ENCODE peak calls at places on chromosomes 11 and 22, in five cellular contexts. One of them, this sample, is unnamed.

GRCh38 chr11:22787055-22787454 is 42.5 kb downstream of the SVIP start:
- DNase-seq in mesendoderm: no peak
- DNase-seq in DND-41: no peak
- DNase-seq in adrenal gland: no peak
- DNase-seq in stomach: no peak
- DNase-seq in this sample: no peak

GRCh38 chr11:44532809-44533208 is 32.7 kb upstream of the CD82 start:
- DNase-seq in stomach: no peak
- DNase-seq in DND-41: no peak
- DNase-seq in adrenal gland: no peak
- DNase-seq in mesendoderm: no peak
- DNase-seq in this sample: no peak

GRCh38 chr11:122661182-122661945 is 5.8 kb downstream of the UBASH3B start:
- DNase-seq in DND-41: no peak
- DNase-seq in adrenal gland: no peak
- DNase-seq in mesendoderm: peak
- DNase-seq in stomach: no peak
- DNase-seq in this sample: no peak

GRCh38 chr22:23243006-23243573 is 62.8 kb downstream of the BCR start:
- DNase-seq in DND-41: peak
- DNase-seq in adrenal gland: no peak
- DNase-seq in stomach: no peak
- DNase-seq in mesendoderm: peak
- DNase-seq in this sample: peak

GRCh38 chr22:37643225-37643847 is 3.9 kb downstream of the SH3BP1 start:
- DNase-seq in adrenal gland: peak
- DNase-seq in DND-41: peak
- DNase-seq in stomach: peak
- DNase-seq in mesendoderm: peak
- DNase-seq in this sample: peak

GRCh38 chr11:123856444-123856843 is 29.0 kb downstream of the TMEM225 start:
- DNase-seq in DND-41: no peak
- DNase-seq in mesendoderm: no peak
- DNase-seq in adrenal gland: no peak
- DNase-seq in stomach: no peak
- DNase-seq in this sample: no peak

GRCh38 chr11:121570453-121570852 is 117.7 kb upstream of the SORL1-AS1 start:
- DNase-seq in DND-41: no peak
- DNase-seq in stomach: no peak
- DNase-seq in mesendoderm: no peak
- DNase-seq in adrenal gland: no peak
- DNase-seq in this sample: no peak

GRCh38 chr11:10728779-10729472 is 22.1 kb upstream of the CTR9 start:
- DNase-seq in stomach: no peak
- DNase-seq in DND-41: no peak
- DNase-seq in mesendoderm: peak
- DNase-seq in adrenal gland: no peak
- DNase-seq in this sample: no peak

GRCh38 chr11:78698612-78699011 is 123.9 kb upstream of the NARS2 start:
- DNase-seq in DND-41: no peak
- DNase-seq in adrenal gland: peak
- DNase-seq in stomach: no peak
- DNase-seq in mesendoderm: no peak
- DNase-seq in this sample: no peak

GRCh38 chr11:79377399-79377798 is 63.4 kb downstream of the TENM4 start:
- DNase-seq in adrenal gland: no peak
- DNase-seq in DND-41: no peak
- DNase-seq in mesendoderm: no peak
- DNase-seq in stomach: no peak
- DNase-seq in this sample: no peak

GRCh38 chr11:85431319-85431718 is 195.8 kb downstream of the DLG2 start:
- DNase-seq in adrenal gland: no peak
- DNase-seq in stomach: no peak
- DNase-seq in DND-41: no peak
- DNase-seq in mesendoderm: no peak
- DNase-seq in this sample: no peak

GRCh38 chr22:25165785-25166184 is 33.9 kb upstream of the CRYBB3 start:
- DNase-seq in DND-41: no peak
- DNase-seq in adrenal gland: no peak
- DNase-seq in stomach: no peak
- DNase-seq in mesendoderm: no peak
- DNase-seq in this sample: no peak

GRCh38 chr11:76640540-76640939 is 30.0 kb downstream of the LRRC32 start:
- DNase-seq in DND-41: no peak
- DNase-seq in stomach: no peak
- DNase-seq in adrenal gland: no peak
- DNase-seq in mesendoderm: peak
- DNase-seq in this sample: no peak

GRCh38 chr22:41380993-41381328 is 781 bp upstream of the TEF start:
- DNase-seq in adrenal gland: peak
- DNase-seq in mesendoderm: no peak
- DNase-seq in stomach: peak
- DNase-seq in DND-41: no peak
- DNase-seq in this sample: no peak

GRCh38 chr22:23192558-23192957 is 12.2 kb downstream of the BCR start:
- DNase-seq in stomach: no peak
- DNase-seq in DND-41: no peak
- DNase-seq in mesendoderm: no peak
- DNase-seq in adrenal gland: no peak
- DNase-seq in this sample: no peak

GRCh38 chr11:613369-613968 is 2.3 kb downstream of the IRF7 start:
- DNase-seq in mesendoderm: peak
- DNase-seq in adrenal gland: peak
- DNase-seq in stomach: peak
- DNase-seq in DND-41: peak
- DNase-seq in this sample: peak

GRCh38 chr11:107385361-107385982 is 72.2 kb downstream of the CWF19L2 start:
- DNase-seq in adrenal gland: no peak
- DNase-seq in mesendoderm: no peak
- DNase-seq in DND-41: no peak
- DNase-seq in stomach: no peak
- DNase-seq in this sample: no peak

GRCh38 chr22:44894782-44895181 is 115.0 kb downstream of the PHF21B start:
- DNase-seq in stomach: no peak
- DNase-seq in mesendoderm: peak
- DNase-seq in adrenal gland: no peak
- DNase-seq in DND-41: no peak
- DNase-seq in this sample: no peak

GRCh38 chr22:30324008-30324730 is 2.6 kb downstream of the TBC1D10A start:
- DNase-seq in DND-41: peak
- DNase-seq in stomach: no peak
- DNase-seq in mesendoderm: no peak
- DNase-seq in adrenal gland: no peak
- DNase-seq in this sample: peak

GRCh38 chr22:49015459-49015858 is 812.2 kb downstream of the BRD1 start:
- DNase-seq in mesendoderm: no peak
- DNase-seq in stomach: peak
- DNase-seq in DND-41: no peak
- DNase-seq in adrenal gland: peak
- DNase-seq in this sample: no peak

GRCh38 chr11:33868646-33869461 is 23.0 kb downstream of the LMO2 start:
- DNase-seq in adrenal gland: no peak
- DNase-seq in DND-41: no peak
- DNase-seq in mesendoderm: no peak
- DNase-seq in stomach: no peak
- DNase-seq in this sample: no peak

GRCh38 chr22:28938286-28938833 is 55.0 kb downstream of the ZNRF3 start:
- DNase-seq in DND-41: no peak
- DNase-seq in mesendoderm: peak
- DNase-seq in stomach: no peak
- DNase-seq in adrenal gland: no peak
- DNase-seq in this sample: no peak

GRCh38 chr11:131671764-131672163 is 301.3 kb downstream of the NTM start:
- DNase-seq in DND-41: no peak
- DNase-seq in mesendoderm: peak
- DNase-seq in stomach: no peak
- DNase-seq in adrenal gland: no peak
- DNase-seq in this sample: no peak

GRCh38 chr11:44243086-44243485 is 66.9 kb downstream of the ALX4 start:
- DNase-seq in adrenal gland: no peak
- DNase-seq in stomach: no peak
- DNase-seq in DND-41: no peak
- DNase-seq in mesendoderm: peak
- DNase-seq in this sample: no peak

GRCh38 chr22:25134028-25134427 is 65.6 kb upstream of the CRYBB3 start:
- DNase-seq in mesendoderm: no peak
- DNase-seq in adrenal gland: peak
- DNase-seq in DND-41: no peak
- DNase-seq in stomach: peak
- DNase-seq in this sample: no peak

GRCh38 chr11:35811783-35812182 is 132.1 kb upstream of the LDLRAD3 start:
- DNase-seq in mesendoderm: no peak
- DNase-seq in adrenal gland: peak
- DNase-seq in stomach: no peak
- DNase-seq in DND-41: peak
- DNase-seq in this sample: peak

GRCh38 chr11:90556612-90557011 is 333.8 kb upstream of the CHORDC1 start:
- DNase-seq in stomach: no peak
- DNase-seq in adrenal gland: no peak
- DNase-seq in mesendoderm: no peak
- DNase-seq in DND-41: no peak
- DNase-seq in this sample: no peak

DNA sequence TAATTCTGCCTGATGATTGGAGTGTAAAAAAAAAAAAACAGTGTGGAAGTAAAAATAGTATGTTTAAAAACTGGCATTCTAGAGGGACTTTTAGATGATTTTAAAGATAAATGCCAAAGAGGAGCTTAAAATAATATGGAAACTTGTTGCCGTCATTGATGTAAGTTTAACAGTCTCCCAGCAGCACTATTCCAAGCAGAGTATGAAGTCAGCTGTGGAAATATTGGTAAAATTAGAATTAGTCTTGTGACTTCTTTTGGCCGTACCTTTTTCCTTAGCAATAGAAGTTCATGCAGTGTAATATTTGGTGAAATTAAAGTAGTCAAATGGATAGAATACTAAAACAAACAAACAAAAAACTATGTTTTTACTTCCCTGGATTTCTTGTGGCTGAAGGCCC is 134.9 kb downstream of the METTL15 start:
- DNase-seq in stomach: no peak
- DNase-seq in DND-41: no peak
- DNase-seq in adrenal gland: no peak
- DNase-seq in mesendoderm: no peak
- DNase-seq in this sample: no peak
- H3K4me3 ChIP-seq in stomach: no peak
- H3K4me3 ChIP-seq in DND-41: no peak
- H3K4me3 ChIP-seq in adrenal gland: no peak
- H3K4me3 ChIP-seq in mesendoderm: no peak
- H3K4me3 ChIP-seq in this sample: no peak

GRCh38 chr11:2714463-2714800 is 14.6 kb upstream of the KCNQ1OT1 start:
- DNase-seq in DND-41: no peak
- DNase-seq in adrenal gland: no peak
- DNase-seq in stomach: no peak
- DNase-seq in mesendoderm: no peak
- DNase-seq in this sample: no peak
- H3K4me3 ChIP-seq in DND-41: no peak
- H3K4me3 ChIP-seq in adrenal gland: no peak
- H3K4me3 ChIP-seq in stomach: no peak
- H3K4me3 ChIP-seq in mesendoderm: no peak
- H3K4me3 ChIP-seq in this sample: no peak

DNA sequence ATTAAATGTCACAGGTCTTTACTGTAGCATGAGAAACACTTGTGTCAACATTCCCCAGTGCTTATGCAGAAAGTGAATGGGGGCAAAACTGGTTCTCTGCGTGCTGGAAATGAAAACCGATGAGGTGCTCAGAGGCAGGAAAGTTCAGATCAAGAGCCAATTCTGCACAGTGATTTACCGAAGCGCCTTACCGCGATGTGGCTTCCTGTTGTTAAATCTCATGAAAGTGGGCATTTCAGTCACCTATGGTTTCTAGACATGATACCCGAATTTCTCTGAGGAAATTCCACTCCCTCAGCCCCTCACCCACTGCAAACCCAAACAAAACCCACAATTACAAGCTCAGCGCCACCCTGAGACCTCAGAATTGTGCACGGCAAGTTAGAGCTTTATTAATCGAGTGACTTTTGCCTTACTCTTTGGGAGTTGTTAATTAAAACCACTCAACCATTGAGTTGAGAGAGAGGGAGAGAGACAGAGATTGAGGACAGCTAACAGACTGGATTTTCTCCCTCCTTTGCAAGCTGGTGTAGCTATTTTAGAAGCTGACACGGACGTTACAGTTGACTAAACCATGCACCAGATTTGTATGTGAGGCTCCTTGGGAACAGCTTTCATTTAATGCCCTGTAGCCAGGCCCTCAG is 196.5 kb downstream of the DBX1 start:
- DNase-seq in stomach: no peak
- DNase-seq in adrenal gland: no peak
- DNase-seq in DND-41: no peak
- DNase-seq in mesendoderm: no peak
- DNase-seq in this sample: peak
- H3K4me3 ChIP-seq in stomach: no peak
- H3K4me3 ChIP-seq in adrenal gland: no peak
- H3K4me3 ChIP-seq in DND-41: no peak
- H3K4me3 ChIP-seq in mesendoderm: no peak
- H3K4me3 ChIP-seq in this sample: no peak

GRCh38 chr22:36333632-36334031 is 54.1 kb downstream of the MYH9 start:
- DNase-seq in DND-41: no peak
- DNase-seq in mesendoderm: no peak
- DNase-seq in stomach: peak
- DNase-seq in adrenal gland: no peak
- DNase-seq in this sample: no peak

GRCh38 chr22:36334081-36334831 is 53.5 kb downstream of the MYH9 start:
- DNase-seq in mesendoderm: peak
- DNase-seq in DND-41: no peak
- DNase-seq in adrenal gland: no peak
- DNase-seq in stomach: no peak
- DNase-seq in this sample: no peak

GRCh38 chr22:36331912-36332622 is 55.7 kb downstream of the MYH9 start:
- DNase-seq in DND-41: peak
- DNase-seq in mesendoderm: peak
- DNase-seq in adrenal gland: peak
- DNase-seq in stomach: peak
- DNase-seq in this sample: peak

GRCh38 chr22:36331306-36331911 is 56.4 kb downstream of the MYH9 start:
- DNase-seq in stomach: peak
- DNase-seq in adrenal gland: peak
- DNase-seq in DND-41: peak
- DNase-seq in mesendoderm: peak
- DNase-seq in this sample: peak

DNA sequence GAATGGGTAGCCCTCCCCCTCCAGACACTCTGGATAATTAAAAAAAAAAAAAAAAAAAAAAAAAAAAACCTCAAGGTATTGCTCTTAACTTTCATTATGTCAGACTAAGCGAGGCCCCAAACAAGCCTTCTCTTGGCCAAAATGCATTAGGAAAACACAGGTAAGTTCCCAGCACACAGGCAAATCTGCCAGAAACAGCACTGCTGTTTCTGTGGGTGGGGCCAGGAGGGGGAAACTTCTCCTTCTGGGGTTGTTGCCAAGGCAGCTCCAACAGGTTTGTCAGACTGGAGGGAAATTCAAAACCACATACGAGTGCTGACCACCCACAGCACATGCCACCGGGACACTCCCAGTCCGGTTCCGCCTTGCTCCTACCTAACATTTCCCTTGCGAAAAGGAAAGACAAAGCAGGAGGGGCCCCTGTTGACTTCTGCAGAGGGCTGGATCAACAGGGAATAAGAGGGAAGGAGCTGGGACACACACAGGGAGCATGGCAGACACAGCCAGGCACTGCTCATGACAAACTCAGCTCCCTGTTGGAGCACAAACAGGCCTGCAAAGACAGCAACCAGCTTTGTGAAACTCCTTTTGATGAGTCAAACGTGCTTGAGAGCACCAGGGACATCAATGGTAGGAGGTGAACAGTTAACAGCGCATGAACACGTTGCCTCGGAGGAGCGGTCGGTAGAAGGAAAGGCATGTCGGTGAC is 55.0 kb downstream of the MYH9 start:
- DNase-seq in DND-41: peak
- DNase-seq in mesendoderm: peak
- DNase-seq in stomach: peak
- DNase-seq in adrenal gland: no peak
- DNase-seq in this sample: peak
- H3K4me3 ChIP-seq in DND-41: no peak
- H3K4me3 ChIP-seq in mesendoderm: no peak
- H3K4me3 ChIP-seq in stomach: no peak
- H3K4me3 ChIP-seq in adrenal gland: no peak
- H3K4me3 ChIP-seq in this sample: peak